ENCODE peak calls at places on chromosomes 11 and 22, in four cellular contexts. R, Y, T and H are unnamed samples.
A peak's percentile ranks its signal among the peaks of the same experiment; 100 is the strongest.

GRCh38 chr11:32210601-32211000 is 119.7 kb downstream of the RCN1 start:
- DNase-seq in R (peak; percentile 33), Y (no peak), T (no peak), H (no peak)

GRCh38 chr11:446886-447285 is 3.2 kb upstream of the PTDSS2 start:
- DNase-seq in R (no peak), Y (no peak), T (peak; percentile 60), H (no peak)

GRCh38 chr22:18001040-18001893 is 23.1 kb downstream of the MICAL3 start:
- DNase-seq in R (peak; percentile 99), Y (peak; percentile 95), T (peak; percentile 92), H (peak; percentile 97)

GRCh38 chr11:65593518-65594414 is 1.8 kb downstream of the KCNK7 start:
- DNase-seq in R (no peak), Y (no peak), T (no peak), H (peak; percentile 52)

GRCh38 chr11:60844045-60844869 is 2.3 kb downstream of the CCDC86 start:
- DNase-seq in R (peak; percentile 56), Y (no peak), T (no peak), H (no peak)

GRCh38 chr11:1126491-1126926 is 31.2 kb upstream of the MUC5AC start:
- DNase-seq in R (no peak), Y (no peak), T (no peak), H (no peak)

GRCh38 chr22:49814856-49815255 is 12.8 kb downstream of the BRD1 start:
- DNase-seq in R (no peak), Y (no peak), T (no peak), H (no peak)

GRCh38 chr22:29536411-29536810 is 17.1 kb downstream of the THOC5 start:
- DNase-seq in R (no peak), Y (no peak), T (no peak), H (no peak)

GRCh38 chr11:6594142-6594768 is 9.2 kb downstream of the RRP8 start:
- DNase-seq in R (no peak), Y (peak; percentile 32), T (peak; percentile 10), H (no peak)

GRCh38 chr11:843818-844692 is 1.4 kb downstream of the TSPAN4 start:
- DNase-seq in R (peak; percentile 90), Y (peak; percentile 86), T (peak; percentile 84), H (peak; percentile 94)

GRCh38 chr11:114889464-114890065 is 211.2 kb downstream of the NXPE2 start:
- DNase-seq in R (no peak), Y (no peak), T (no peak), H (no peak)

GRCh38 chr22:18068381-18068988 is 9.3 kb upstream of the PEX26 start:
- DNase-seq in R (peak; percentile 44), Y (no peak), T (no peak), H (peak; percentile 43)

GRCh38 chr11:93054881-93055280 is 85.4 kb downstream of the MTNR1B start:
- DNase-seq in R (peak; percentile 99), Y (no peak), T (no peak), H (peak; percentile 88)

GRCh38 chr22:37570661-37570976 is 9.3 kb downstream of the LGALS2 start:
- DNase-seq in R (no peak), Y (no peak), T (no peak), H (no peak)
- H3K9ac ChIP-seq in R (no peak overlapping the region), Y (no peak overlapping the region), T (peak overlapping the region; percentile 72), H (no peak overlapping the region)

GRCh38 chr11:124801014-124801413 is 808 bp upstream of the MSANTD2 start:
- DNase-seq in R (peak; percentile 39), Y (no peak), T (no peak), H (peak; percentile 59)

GRCh38 chr11:124799384-124800225 is 601 bp downstream of the MSANTD2 start:
- DNase-seq in R (peak; percentile 18), Y (peak; percentile 71), T (peak; percentile 52), H (peak; percentile 68)

GRCh38 chr11:124801636-124802312 is 1.6 kb upstream of the MSANTD2 start:
- DNase-seq in R (peak; percentile 22), Y (no peak), T (no peak), H (peak; percentile 60)

GRCh38 chr11:124798991-124799383 is 1.2 kb downstream of the MSANTD2 start:
- DNase-seq in R (peak; percentile 77), Y (no peak), T (peak; percentile 33), H (peak; percentile 67)

DNA sequence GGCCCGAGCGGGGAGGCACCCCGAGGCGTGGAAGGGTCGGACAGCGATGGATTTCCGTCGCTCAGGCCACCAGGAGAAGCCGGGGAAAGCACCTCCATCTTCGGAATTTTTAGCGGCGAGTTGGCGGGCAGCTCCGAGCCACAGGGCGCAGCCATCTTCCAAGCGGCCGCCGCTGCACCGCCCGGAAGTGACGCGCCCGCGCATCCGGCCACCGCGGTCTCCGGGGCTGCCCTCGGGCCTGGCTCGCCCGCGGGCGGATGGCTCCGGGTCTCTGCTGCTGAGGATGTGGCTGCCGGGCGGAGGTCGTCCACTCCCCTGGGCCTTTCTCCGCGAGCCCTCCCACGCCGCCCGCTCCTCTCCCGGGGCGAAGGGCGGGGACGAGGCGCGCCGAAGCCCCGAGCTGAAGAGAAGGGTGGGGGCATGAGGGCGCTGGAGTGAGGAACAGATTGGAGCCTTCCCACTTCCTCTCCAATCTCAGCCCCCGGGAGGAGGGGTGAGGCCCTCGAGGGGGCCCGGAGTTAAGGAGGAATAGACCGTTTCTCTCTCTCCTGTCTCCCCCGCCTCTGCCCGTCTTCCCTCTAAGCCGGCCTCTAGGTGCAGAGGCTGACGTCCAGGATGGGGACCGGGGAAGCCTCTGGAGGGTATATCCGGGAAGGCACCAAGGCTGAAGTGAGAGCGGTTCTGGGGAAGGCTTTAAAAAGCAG is at the start of gene MSANTD2:
- DNase-seq in R (peak; percentile 79), Y (peak; percentile 90), T (peak; percentile 81), H (peak; percentile 96)
- H3K27me3 ChIP-seq in R (no peaks in the 10 kb centered on the region), Y (no peaks in the 10 kb centered on the region), T (no peaks in the 10 kb centered on the region), H (no peaks in the 10 kb centered on the region)

GRCh38 chr22:10727393-10727792 is 4800.6 kb upstream of the OR11H1 start:
- DNase-seq in R (no peak), Y (no peak), T (no peak), H (no peak)
- H3K9me3 ChIP-seq in R (peaks cover 39% of the 10 kb centered on the region), Y (peaks cover 84% of the 10 kb centered on the region), T (peaks cover 6% of the 10 kb centered on the region), H (peaks cover 19% of the 10 kb centered on the region)

GRCh38 chr11:30585892-30586250 is 282 bp downstream of the MPPED2 start:
- DNase-seq in R (no peak), Y (no peak), T (peak; percentile 17), H (peak; percentile 18)
- H3K9ac ChIP-seq in R (no peak overlapping the region), Y (no peak overlapping the region), T (no peak overlapping the region), H (no peak overlapping the region)

GRCh38 chr11:72996959-72997358 is 145.2 kb downstream of the FCHSD2 start:
- DNase-seq in R (no peak), Y (no peak), T (no peak), H (no peak)
- H3K27me3 ChIP-seq in R (no peaks in the 10 kb centered on the region), Y (no peaks in the 10 kb centered on the region), T (no peaks in the 10 kb centered on the region), H (no peaks in the 10 kb centered on the region)